ENCODE peak calls at places on chromosomes 13 and 19, in eight cellular contexts. Q is psoas muscle, U is choroid plexus epithelial cell, L is fibroblast of the aortic adventitia, X is cardiac fibroblast, P is heart right ventricle, R is A549, N is heart left ventricle. G is an unnamed sample.

GRCh38 chr13:71979616-71980015 is 112.6 kb upstream of the DACH1 start:
- DNase-seq in Q (no peak), X (no peak), P (no peak), L (no peak), U (peak), R (peak), N (no peak), G (no peak)

GRCh38 chr19:45099465-45100201 is 6.7 kb downstream of the PPP1R37 start:
- DNase-seq in Q (peak), P (no peak), L (no peak), U (no peak), X (no peak), N (no peak), R (no peak), G (peak)

GRCh38 chr19:9308091-9308490 is 1.5 kb downstream of the ZNF699 start:
- DNase-seq in L (no peak), Q (no peak), U (no peak), N (no peak), X (no peak), R (no peak), P (no peak), G (no peak)

GRCh38 chr13:51726446-51727185 is 77.3 kb downstream of the DHRS12 start:
- DNase-seq in L (peak), R (no peak), X (peak), Q (no peak), U (peak), N (no peak), P (no peak), G (peak)

GRCh38 chr13:44196186-44196751 is 177.4 kb upstream of the SERP2 start:
- DNase-seq in R (no peak), X (no peak), L (no peak), P (no peak), Q (no peak), N (no peak), U (no peak), G (no peak)

GRCh38 chr19:54430306-54431254 is 15.3 kb downstream of the TTYH1 start:
- DNase-seq in R (peak), L (no peak), N (peak), X (peak), Q (no peak), U (peak), P (peak), G (peak)

GRCh38 chr19:33390120-33390907 is 16.8 kb downstream of the CEBPG start:
- DNase-seq in U (no peak), N (peak), Q (peak), R (no peak), X (peak), P (peak), L (peak), G (peak)

GRCh38 chr19:2443116-2443784 is 13.5 kb downstream of the LMNB2 start:
- DNase-seq in Q (no peak), P (no peak), R (no peak), L (no peak), N (no peak), U (no peak), X (no peak), G (no peak)

GRCh38 chr13:73230714-73231113 is 171.9 kb downstream of the KLF5 start:
- DNase-seq in U (peak), L (no peak), X (no peak), R (no peak), Q (no peak), P (no peak), N (no peak), G (no peak)

GRCh38 chr13:46137627-46138026 is 32.8 kb upstream of the CPB2 start:
- DNase-seq in R (no peak), L (no peak), U (no peak), P (no peak), X (no peak), Q (no peak), N (no peak), G (no peak)
- H3K4me3 ChIP-seq in R (no peak), L (no peak), U (no peak), P (no peak), X (no peak), Q (no peak), N (no peak), G (no peak)

GRCh38 chr19:1226522-1227312 is 11.1 kb downstream of the CBARP start:
- DNase-seq in L (no peak), R (no peak), N (no peak), U (no peak), Q (no peak), X (no peak), P (no peak), G (no peak)
- TF ChIP-seq CTCF in L (no peak), R (no peak), N (no peak), U (no peak), Q (no peak), X (no peak), P (no peak), G (no peak)

GRCh38 chr13:110303644-110304043 is 3.3 kb downstream of the COL4A1 start:
- DNase-seq in Q (no peak), L (no peak), X (no peak), R (no peak), N (peak), U (no peak), P (no peak), G (no peak)
- H3K4me3 ChIP-seq in Q (peak), L (no peak), X (no peak), R (no peak), N (peak), U (peak), P (peak), G (peak)

DNA sequence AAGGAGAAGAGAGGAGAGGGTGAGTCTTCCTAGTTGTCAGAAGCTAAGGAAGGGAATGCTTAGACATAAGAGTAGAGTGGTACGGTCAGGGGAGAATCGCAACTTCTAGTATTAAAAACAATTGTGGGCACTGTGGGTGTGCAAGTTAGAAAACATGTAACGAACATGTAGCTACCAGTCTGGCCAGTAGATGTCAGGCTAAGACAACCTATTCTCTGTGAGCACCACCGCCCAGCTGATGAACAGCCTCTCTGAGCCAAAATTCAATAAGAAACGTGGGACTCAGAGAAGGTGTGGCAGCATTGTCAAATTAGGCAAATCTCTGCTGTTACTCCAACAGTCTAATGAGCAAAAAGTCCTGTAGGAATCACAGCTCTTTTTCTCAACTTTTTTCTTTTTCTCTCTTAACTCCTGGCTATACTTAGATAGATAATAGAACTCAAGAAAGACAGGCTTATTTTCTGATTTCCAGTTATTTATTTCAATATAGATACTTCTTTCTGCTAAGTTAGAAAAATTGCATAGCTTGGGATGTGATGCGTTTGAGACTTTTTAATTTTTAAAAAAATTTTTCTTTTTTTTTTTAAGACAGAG is 186.2 kb downstream of the USP12 start:
- DNase-seq in P (peak), R (peak), U (peak), Q (no peak), L (peak), N (peak), X (peak), G (peak)
- TF ChIP-seq CTCF in P (peak), R (peak), U (peak), Q (peak), L (peak), N (peak), X (peak), G (peak)

DNA sequence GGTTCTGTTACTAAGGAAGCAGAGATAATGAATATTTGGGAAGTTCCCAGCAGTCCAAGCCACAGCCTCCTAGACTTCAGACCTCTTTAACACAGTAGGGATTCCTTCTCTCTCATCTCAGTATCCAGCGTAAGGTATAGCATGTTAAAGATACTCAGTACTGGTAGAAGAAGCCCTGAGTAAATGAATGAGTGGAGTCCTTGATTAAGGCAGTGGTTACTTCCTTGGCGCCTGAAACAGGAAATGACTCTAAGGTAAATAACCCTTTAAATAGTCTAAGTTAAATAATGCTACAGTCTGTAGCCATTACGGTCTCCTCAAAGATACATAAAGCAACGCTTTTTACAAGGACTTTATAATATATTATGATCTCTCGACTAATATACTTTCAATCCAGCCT is 650.8 kb upstream of the MIR17HG start:
- DNase-seq in X (no peak), N (no peak), P (no peak), U (peak), Q (no peak), R (no peak), L (no peak), G (no peak)
- H3K4me3 ChIP-seq in X (no peak), N (no peak), P (no peak), U (no peak), Q (no peak), R (no peak), L (no peak), G (no peak)

GRCh38 chr13:21557995-21558394 is 46.0 kb downstream of the MICU2 start:
- DNase-seq in N (no peak), L (no peak), R (peak), P (no peak), U (peak), X (peak), Q (no peak), G (peak)
- TF ChIP-seq CTCF in N (peak), L (peak), R (peak), P (peak), U (peak), X (peak), Q (no peak), G (peak)

GRCh38 chr13:93635687-93636086 is 409.1 kb downstream of the GPC6 start:
- DNase-seq in U (peak), R (no peak), N (no peak), Q (no peak), X (peak), P (no peak), L (peak), G (peak)
- H3K4me3 ChIP-seq in U (no peak), R (no peak), N (no peak), Q (no peak), X (no peak), P (no peak), L (no peak), G (no peak)

GRCh38 chr13:103510007-103510406 is 443.8 kb upstream of the SLC10A2 start:
- DNase-seq in U (no peak), L (no peak), Q (no peak), N (no peak), P (no peak), R (no peak), X (no peak), G (no peak)
- TF ChIP-seq CTCF in U (no peak), L (no peak), Q (no peak), N (no peak), P (no peak), R (no peak), X (no peak), G (no peak)

G was measured in fibroblast of villous mesenchyme.